ENCODE peak calls at places on chromosome 9, in ten cellular contexts. B, Y, U, C, L, A, J, O, T and D are unnamed samples.

GRCh38 chr9:125601986-125602385 is 105.0 kb downstream of the MAPKAP1 start:
- DNase-seq in Y (no peak), L (no peak), J (no peak), B (no peak), A (no peak), O (no peak), U (no peak), C (no peak), T (no peak), D (no peak)

GRCh38 chr9:28882528-28882927 is 1309.2 kb upstream of the C9orf72 start:
- DNase-seq in J (no peak), C (no peak), Y (no peak), T (no peak), B (no peak), U (no peak), A (no peak), O (no peak), L (no peak), D (no peak)

GRCh38 chr9:93079371-93079770 is 16.6 kb upstream of the CARD19 start:
- DNase-seq in Y (no peak), A (no peak), U (no peak), C (no peak), O (no peak), L (no peak), J (no peak), B (no peak), T (no peak), D (no peak)

GRCh38 chr9:104740596-104740995 is 6.9 kb upstream of the NIPSNAP3A start:
- DNase-seq in J (no peak), Y (no peak), A (no peak), B (no peak), L (no peak), O (no peak), C (peak; percentile 69), T (no peak), U (peak; percentile 41), D (no peak)

GRCh38 chr9:34518110-34518616 is 4.6 kb downstream of the ENHO start:
- DNase-seq in L (no peak), A (no peak), O (no peak), B (no peak), Y (no peak), J (no peak), T (no peak), C (no peak), U (no peak), D (no peak)

GRCh38 chr9:15349892-15350761 is 43.1 kb upstream of the TTC39B start:
- DNase-seq in U (no peak), A (no peak), T (no peak), L (no peak), C (no peak), B (peak; percentile 49), Y (no peak), J (no peak), O (no peak), D (no peak)

GRCh38 chr9:19999491-20000057 is 210.7 kb upstream of the SLC24A2 start:
- DNase-seq in L (peak; percentile 74), J (no peak), O (no peak), B (peak; percentile 46), Y (no peak), T (no peak), U (peak; percentile 47), C (peak; percentile 60), A (no peak), D (no peak)

GRCh38 chr9:108786756-108787663 is 68.8 kb downstream of the ACTL7B start:
- DNase-seq in B (no peak), O (no peak), L (no peak), A (no peak), C (peak; percentile 29), T (no peak), U (peak; percentile 25), Y (no peak), J (peak; percentile 51), D (peak; percentile 61)

GRCh38 chr9:33007755-33008154 is 6.3 kb upstream of the APTX start:
- DNase-seq in T (no peak), B (no peak), O (no peak), J (no peak), Y (no peak), U (no peak), C (no peak), A (no peak), L (no peak), D (no peak)

GRCh38 chr9:128927731-128928411 is 7.1 kb downstream of the PHYHD1 start:
- DNase-seq in C (peak; percentile 33), L (no peak), U (no peak), J (peak; percentile 76), B (peak; percentile 48), O (no peak), A (peak; percentile 64), T (no peak), Y (peak; percentile 50), D (peak; percentile 62)

GRCh38 chr9:136339173-136339957 is 12.0 kb downstream of the GPSM1 start:
- DNase-seq in U (no peak), B (no peak), A (peak; percentile 78), J (peak; percentile 87), Y (no peak), L (no peak), O (no peak), C (peak; percentile 57), T (peak; percentile 96), D (peak; percentile 74)

GRCh38 chr9:8186553-8186952 is 387.0 kb upstream of the DMAC1 start:
- DNase-seq in J (no peak), U (no peak), L (no peak), A (no peak), Y (no peak), O (no peak), T (no peak), C (no peak), B (no peak), D (no peak)